ENCODE peak calls at places on chromosomes 2 and 18, in four cellular contexts. One of them, this sample, is unnamed.

GRCh38 chr2:65411056-65411795 is 21.2 kb downstream of the SPRED2 start:
- DNase-seq in foreskin keratinocyte: no peak
- DNase-seq in neural progenitor cell: no peak
- DNase-seq in heart right ventricle: no peak
- DNase-seq in this sample: no peak

GRCh38 chr18:79596451-79597175 is 83.0 kb upstream of the CTDP1 start:
- DNase-seq in neural progenitor cell: no peak
- DNase-seq in heart right ventricle: no peak
- DNase-seq in foreskin keratinocyte: no peak
- DNase-seq in this sample: no peak

GRCh38 chr18:57352761-57353136 is 392 bp downstream of the ST8SIA3 start:
- DNase-seq in neural progenitor cell: peak
- DNase-seq in heart right ventricle: no peak
- DNase-seq in foreskin keratinocyte: no peak
- DNase-seq in this sample: no peak

GRCh38 chr2:20496069-20496468 is 49.2 kb downstream of the RHOB start:
- DNase-seq in heart right ventricle: no peak
- DNase-seq in neural progenitor cell: no peak
- DNase-seq in foreskin keratinocyte: peak
- DNase-seq in this sample: no peak

GRCh38 chr2:169462896-169463695 is 16.2 kb upstream of the BBS5 start:
- DNase-seq in heart right ventricle: peak
- DNase-seq in neural progenitor cell: no peak
- DNase-seq in foreskin keratinocyte: peak
- DNase-seq in this sample: no peak

GRCh38 chr2:234840336-234840735 is 111.5 kb upstream of the SH3BP4 start:
- DNase-seq in neural progenitor cell: peak
- DNase-seq in foreskin keratinocyte: peak
- DNase-seq in heart right ventricle: peak
- DNase-seq in this sample: no peak

GRCh38 chr2:71798266-71799012 is 345.1 kb downstream of the DYSF start:
- DNase-seq in heart right ventricle: peak
- DNase-seq in neural progenitor cell: peak
- DNase-seq in foreskin keratinocyte: no peak
- DNase-seq in this sample: no peak

GRCh38 chr2:64401501-64401880 is 52.5 kb upstream of the LGALSL start:
- DNase-seq in foreskin keratinocyte: no peak
- DNase-seq in neural progenitor cell: no peak
- DNase-seq in heart right ventricle: no peak
- DNase-seq in this sample: no peak

GRCh38 chr18:25650201-25650941 is 298.4 kb upstream of the ZNF521 start:
- DNase-seq in neural progenitor cell: peak
- DNase-seq in foreskin keratinocyte: peak
- DNase-seq in heart right ventricle: no peak
- DNase-seq in this sample: no peak

GRCh38 chr18:42781298-42781815 is 334.1 kb downstream of the RIT2 start:
- DNase-seq in foreskin keratinocyte: no peak
- DNase-seq in heart right ventricle: no peak
- DNase-seq in neural progenitor cell: peak
- DNase-seq in this sample: no peak

GRCh38 chr2:189580662-189581353 is at the start of gene SLC40A1:
- DNase-seq in neural progenitor cell: peak
- DNase-seq in foreskin keratinocyte: peak
- DNase-seq in heart right ventricle: peak
- DNase-seq in this sample: no peak

GRCh38 chr2:238936162-238937052 is 88.5 kb downstream of the TWIST2 start:
- DNase-seq in neural progenitor cell: no peak
- DNase-seq in heart right ventricle: no peak
- DNase-seq in foreskin keratinocyte: no peak
- DNase-seq in this sample: no peak

GRCh38 chr2:64327510-64328414 is 126.2 kb upstream of the LGALSL start:
- DNase-seq in foreskin keratinocyte: no peak
- DNase-seq in neural progenitor cell: peak
- DNase-seq in heart right ventricle: peak
- DNase-seq in this sample: no peak

GRCh38 chr2:68807821-68808266 is 63.4 kb downstream of the BMP10 start:
- DNase-seq in neural progenitor cell: no peak
- DNase-seq in foreskin keratinocyte: peak
- DNase-seq in heart right ventricle: no peak
- DNase-seq in this sample: peak

GRCh38 chr2:120779781-120780283 is 44.2 kb downstream of the GLI2 start:
- DNase-seq in foreskin keratinocyte: peak
- DNase-seq in neural progenitor cell: peak
- DNase-seq in heart right ventricle: no peak
- DNase-seq in this sample: no peak

GRCh38 chr18:53984021-53984420 is 240.4 kb downstream of the MBD2 start:
- DNase-seq in neural progenitor cell: no peak
- DNase-seq in foreskin keratinocyte: peak
- DNase-seq in heart right ventricle: no peak
- DNase-seq in this sample: peak

GRCh38 chr2:34486945-34487344 is 887.8 kb upstream of the FAM98A start:
- DNase-seq in heart right ventricle: no peak
- DNase-seq in neural progenitor cell: no peak
- DNase-seq in foreskin keratinocyte: no peak
- DNase-seq in this sample: no peak

GRCh38 chr2:104862061-104862941 is 8.4 kb downstream of the POU3F3 start:
- DNase-seq in foreskin keratinocyte: no peak
- DNase-seq in neural progenitor cell: peak
- DNase-seq in heart right ventricle: no peak
- DNase-seq in this sample: no peak

GRCh38 chr2:188318161-188318749 is 26.6 kb downstream of the GULP1 start:
- DNase-seq in neural progenitor cell: no peak
- DNase-seq in foreskin keratinocyte: no peak
- DNase-seq in heart right ventricle: no peak
- DNase-seq in this sample: no peak

DNA sequence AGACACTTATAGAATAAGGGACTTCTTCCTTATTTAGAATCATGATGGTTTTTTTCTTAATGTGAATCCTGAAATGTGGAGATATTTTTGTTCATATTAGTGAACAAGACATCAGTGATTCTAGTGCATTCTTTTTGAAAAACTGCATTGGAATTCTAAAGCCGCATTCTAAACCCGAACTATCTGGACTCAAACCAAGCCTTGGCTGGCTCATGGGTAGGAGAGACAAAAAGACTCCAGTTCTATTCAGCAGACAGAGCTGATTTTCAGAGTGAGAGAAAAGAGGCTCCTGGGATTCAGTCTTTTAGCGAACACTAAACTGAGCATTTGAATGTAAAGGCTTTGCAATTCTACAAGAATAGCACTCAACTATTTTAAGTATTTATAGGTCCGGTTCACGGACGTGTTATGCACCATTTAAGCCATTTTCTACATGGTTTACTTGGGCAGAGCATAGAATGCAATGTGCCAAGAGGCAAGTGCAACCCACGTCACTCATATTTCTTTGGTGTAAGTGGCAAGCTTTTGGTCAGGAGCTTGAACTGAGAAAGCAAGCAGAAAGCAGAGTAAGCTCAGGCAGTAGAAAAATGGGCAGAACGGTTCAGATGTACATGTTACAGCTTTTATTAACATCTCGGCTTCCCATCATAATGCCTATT is 227.3 kb upstream of the RAB12 start:
- DNase-seq in neural progenitor cell: peak
- DNase-seq in foreskin keratinocyte: no peak
- DNase-seq in heart right ventricle: no peak
- DNase-seq in this sample: no peak
- H3K27ac ChIP-seq in neural progenitor cell: peak
- H3K27ac ChIP-seq in foreskin keratinocyte: no peak
- H3K27ac ChIP-seq in heart right ventricle: no peak
- H3K27ac ChIP-seq in this sample: no peak

DNA sequence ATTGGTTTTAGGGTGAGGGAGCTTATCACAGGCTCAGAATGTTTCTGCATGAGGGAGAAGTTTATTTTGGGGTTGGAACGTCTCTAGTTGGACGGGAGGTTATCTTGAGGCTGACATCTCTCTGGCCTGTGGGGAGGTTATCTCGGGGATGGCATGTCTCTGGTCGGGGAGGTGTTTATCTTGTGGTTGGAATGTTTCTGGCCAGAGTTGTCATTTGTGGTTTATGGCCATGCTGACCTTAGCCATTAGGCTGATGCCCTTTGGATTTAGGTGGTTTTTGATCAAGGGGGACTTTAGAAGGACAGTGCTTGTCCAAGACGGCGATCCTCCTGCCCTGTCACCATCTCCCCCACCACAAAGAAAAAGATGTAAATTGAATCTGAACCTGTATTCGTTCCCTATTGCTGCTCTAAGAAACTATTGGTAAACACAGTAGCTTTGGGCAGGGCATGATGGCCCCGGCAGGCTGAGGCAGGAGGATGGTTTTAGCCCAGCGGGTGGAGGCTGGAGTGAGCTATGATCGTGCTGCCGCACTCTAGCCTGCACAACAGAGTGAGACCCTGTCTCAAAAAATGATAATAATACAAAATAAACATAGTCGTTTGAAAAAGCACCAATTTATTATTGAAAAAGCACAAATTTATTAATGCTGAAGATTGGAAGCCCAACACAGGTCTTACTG is 17.8 kb upstream of the MPPE1 start:
- DNase-seq in neural progenitor cell: no peak
- DNase-seq in foreskin keratinocyte: no peak
- DNase-seq in heart right ventricle: no peak
- DNase-seq in this sample: no peak
- H3K27ac ChIP-seq in neural progenitor cell: no peak
- H3K27ac ChIP-seq in foreskin keratinocyte: no peak
- H3K27ac ChIP-seq in heart right ventricle: no peak
- H3K27ac ChIP-seq in this sample: no peak

GRCh38 chr2:221518201-221518936 is 53.7 kb downstream of the EPHA4 start:
- DNase-seq in foreskin keratinocyte: peak
- DNase-seq in neural progenitor cell: no peak
- DNase-seq in heart right ventricle: no peak
- DNase-seq in this sample: no peak
- H3K27ac ChIP-seq in foreskin keratinocyte: no peak
- H3K27ac ChIP-seq in neural progenitor cell: peak
- H3K27ac ChIP-seq in heart right ventricle: no peak
- H3K27ac ChIP-seq in this sample: peak

GRCh38 chr2:45115181-45115580 is 105.9 kb upstream of the SIX2 start:
- DNase-seq in heart right ventricle: no peak
- DNase-seq in foreskin keratinocyte: no peak
- DNase-seq in neural progenitor cell: no peak
- DNase-seq in this sample: no peak

GRCh38 chr2:45114221-45114955 is 105.1 kb upstream of the SIX2 start:
- DNase-seq in neural progenitor cell: no peak
- DNase-seq in foreskin keratinocyte: no peak
- DNase-seq in heart right ventricle: no peak
- DNase-seq in this sample: no peak

GRCh38 chr2:45119855-45120254 is 110.6 kb upstream of the SIX2 start:
- DNase-seq in neural progenitor cell: no peak
- DNase-seq in foreskin keratinocyte: peak
- DNase-seq in heart right ventricle: no peak
- DNase-seq in this sample: peak

GRCh38 chr2:45119038-45119437 is 109.8 kb upstream of the SIX2 start:
- DNase-seq in foreskin keratinocyte: peak
- DNase-seq in neural progenitor cell: no peak
- DNase-seq in heart right ventricle: no peak
- DNase-seq in this sample: peak

GRCh38 chr2:45117383-45117782 is 108.1 kb upstream of the SIX2 start:
- DNase-seq in foreskin keratinocyte: no peak
- DNase-seq in heart right ventricle: no peak
- DNase-seq in neural progenitor cell: no peak
- DNase-seq in this sample: no peak
- H3K27ac ChIP-seq in foreskin keratinocyte: no peak
- H3K27ac ChIP-seq in heart right ventricle: no peak
- H3K27ac ChIP-seq in neural progenitor cell: no peak
- H3K27ac ChIP-seq in this sample: no peak

GRCh38 chr2:46116616-46117015 is 180.6 kb upstream of the EPAS1 start:
- DNase-seq in foreskin keratinocyte: no peak
- DNase-seq in neural progenitor cell: no peak
- DNase-seq in heart right ventricle: no peak
- DNase-seq in this sample: no peak
- H3K27ac ChIP-seq in foreskin keratinocyte: no peak
- H3K27ac ChIP-seq in neural progenitor cell: no peak
- H3K27ac ChIP-seq in heart right ventricle: peak
- H3K27ac ChIP-seq in this sample: no peak

This sample was measured in epithelial cell of prostate.